ENCODE peak calls at places on chromosomes 12 and 14, in five cellular contexts. W, Q, L, U and R are unnamed samples.

GRCh38 chr12:105980048-105980447 is 158.7 kb downstream of the NUAK1 start:
- DNase-seq in U (no peak), W (no peak), L (no peak), Q (no peak), R (no peak)

GRCh38 chr12:113852695-113853490 is 113.2 kb downstream of the RBM19 start:
- DNase-seq in W (no peak), U (no peak), Q (no peak), L (no peak), R (no peak)

GRCh38 chr12:62866451-62867082 is 68.4 kb downstream of the PPM1H start:
- DNase-seq in Q (peak; percentile 53), W (peak; percentile 77), U (no peak), L (no peak), R (peak; percentile 79)

GRCh38 chr14:32694795-32695449 is 243.8 kb upstream of the NPAS3 start:
- DNase-seq in W (no peak), Q (no peak), U (no peak), L (no peak), R (no peak)

GRCh38 chr14:91770185-91770584 is 38.3 kb upstream of the CATSPERB start:
- DNase-seq in U (no peak), W (no peak), L (no peak), Q (no peak), R (no peak)

GRCh38 chr12:12003609-12004008 is 67.1 kb upstream of the BCL2L14 start:
- DNase-seq in W (no peak), U (no peak), L (no peak), Q (no peak), R (no peak)

GRCh38 chr14:52021971-52022600 is 32.7 kb downstream of the RTRAF start:
- DNase-seq in L (no peak), Q (no peak), U (no peak), W (peak; percentile 44), R (no peak)

GRCh38 chr12:77099799-77100198 is 34.4 kb upstream of the E2F7 start:
- DNase-seq in W (no peak), Q (no peak), U (no peak), L (no peak), R (peak; percentile 59)

GRCh38 chr12:27347779-27348178 is 15.1 kb downstream of the BMAL2 start:
- DNase-seq in U (no peak), L (no peak), W (no peak), Q (no peak), R (no peak)

GRCh38 chr14:100144996-100145646 is 14.3 kb downstream of the DEGS2 start:
- DNase-seq in W (no peak), L (peak; percentile 84), U (no peak), Q (no peak), R (no peak)

GRCh38 chr12:124550123-124551089 is 17.0 kb downstream of the NCOR2 start:
- DNase-seq in L (no peak), U (no peak), Q (no peak), W (no peak), R (peak; percentile 51)

GRCh38 chr14:85535316-85535715 is 5.4 kb downstream of the FLRT2 start:
- DNase-seq in Q (peak; percentile 17), L (no peak), U (no peak), W (no peak), R (no peak)

GRCh38 chr12:124653169-124653931 is 85.9 kb upstream of the NCOR2 start:
- DNase-seq in W (peak; percentile 17), Q (no peak), L (no peak), U (peak; percentile 46), R (peak; percentile 48)

GRCh38 chr14:32201816-32202467 is at the start of gene RNU6-7:
- DNase-seq in U (peak; percentile 20), W (peak; percentile 17), L (no peak), Q (peak; percentile 27), R (peak; percentile 28)

GRCh38 chr12:62259311-62259992 is 752 bp upstream of the USP15 start:
- DNase-seq in Q (peak; percentile 29), W (no peak), L (no peak), U (no peak), R (no peak)

GRCh38 chr12:47577213-47577612 is 128.6 kb downstream of the RPAP3 start:
- DNase-seq in U (no peak), Q (peak; percentile 5), W (no peak), L (no peak), R (no peak)

GRCh38 chr12:63982787-63983186 is 138.3 kb downstream of the SRGAP1 start:
- DNase-seq in L (no peak), U (no peak), Q (peak; percentile 40), W (no peak), R (peak; percentile 23)

GRCh38 chr12:21683115-21683514 is 25.5 kb upstream of the LDHB start:
- DNase-seq in W (no peak), L (no peak), U (no peak), Q (no peak), R (no peak)

GRCh38 chr14:89701079-89702043 is 253.2 kb downstream of the EFCAB11 start:
- DNase-seq in U (peak; percentile 90), L (peak; percentile 90), W (peak; percentile 62), Q (peak; percentile 89), R (peak; percentile 49)

GRCh38 chr14:100031506-100032281 is 33.5 kb upstream of the EVL start:
- DNase-seq in W (peak; percentile 99), Q (peak; percentile 100), U (no peak), L (no peak), R (peak; percentile 99)

GRCh38 chr12:44716681-44717080 is 159.4 kb downstream of the NELL2 start:
- DNase-seq in W (no peak), L (no peak), U (no peak), Q (no peak), R (no peak)

DNA sequence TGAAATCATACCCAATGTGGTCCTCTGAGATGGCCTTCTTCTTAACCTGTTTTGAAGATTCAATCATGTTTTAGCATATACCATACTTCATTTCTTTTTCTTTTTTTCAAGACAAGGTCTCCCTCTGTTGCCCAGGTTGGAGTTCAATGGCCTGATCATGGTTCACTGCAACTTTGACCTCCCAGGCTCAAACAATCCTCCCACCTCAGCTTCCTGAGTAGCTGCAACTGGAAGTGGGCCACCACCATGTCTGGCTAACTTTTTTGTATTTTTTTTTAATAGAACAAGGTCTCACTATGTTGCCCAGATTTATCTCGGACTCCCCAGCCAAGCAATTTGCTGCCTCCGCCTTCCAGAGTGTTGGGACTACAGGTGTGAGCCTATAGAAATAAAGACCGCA is 30.4 kb downstream of the SOAT2 start:
- DNase-seq in W (no peak), U (no peak), Q (no peak), L (no peak), R (no peak)
- H3K4me3 ChIP-seq in W (no peak overlapping the region), U (no peak overlapping the region), Q (no peak overlapping the region), L (no peak overlapping the region), R (no peak overlapping the region)

DNA sequence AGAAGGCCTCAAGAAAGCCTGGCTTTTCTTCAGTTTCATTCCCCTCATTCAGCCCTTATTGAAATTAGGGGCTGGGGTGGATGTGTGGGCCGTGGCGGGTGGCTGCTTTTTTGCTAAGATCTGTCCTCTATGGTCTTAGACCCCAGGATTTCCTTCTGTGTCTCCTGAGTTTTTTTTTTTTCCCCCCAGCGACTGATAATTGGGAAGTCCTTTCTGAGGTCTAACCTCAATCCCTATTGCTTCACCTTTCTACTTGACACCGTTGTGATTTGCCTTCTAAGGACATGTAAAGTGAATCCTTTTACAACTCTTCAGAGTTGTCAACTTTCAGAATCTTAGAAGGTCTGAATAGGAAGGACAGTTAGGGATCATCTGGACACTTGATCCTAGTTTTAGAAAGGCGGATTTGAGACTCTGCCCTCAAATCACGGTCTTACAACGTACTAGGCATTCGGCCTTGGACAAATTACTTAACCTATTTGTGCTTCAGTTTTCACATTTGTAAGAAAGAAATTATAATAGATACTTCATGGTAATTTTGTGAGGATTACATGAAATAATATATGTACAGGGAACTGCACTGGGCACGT is 4.4 kb downstream of the GPR84 start:
- DNase-seq in Q (no peak), L (no peak), W (no peak), U (no peak), R (no peak)
- H3K4me3 ChIP-seq in Q (peak overlapping the region; percentile 78), L (peak overlapping the region; percentile 61), W (peak overlapping the region; percentile 47), U (peak overlapping the region; percentile 79), R (peak overlapping the region; percentile 49)

DNA sequence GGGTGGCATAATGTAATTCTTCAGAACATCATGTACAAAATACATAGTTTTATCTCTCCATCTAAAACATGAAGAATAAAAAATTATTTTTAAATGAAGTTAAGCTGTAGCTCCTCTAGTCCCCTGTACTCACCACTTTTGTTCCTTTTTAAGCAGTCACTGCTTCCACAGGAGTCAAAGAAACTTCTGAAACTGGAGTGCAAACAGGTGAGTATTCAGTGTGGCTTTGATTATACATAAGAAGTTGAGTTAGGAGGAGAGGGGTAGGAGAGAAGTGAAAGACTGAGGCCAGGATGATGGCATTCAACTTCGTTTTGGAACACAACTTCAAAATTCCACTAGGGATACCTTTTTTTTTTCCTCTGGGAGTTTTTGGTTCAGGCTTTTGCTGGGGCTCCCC is 131.4 kb upstream of the CNTN1 start:
- DNase-seq in L (no peak), Q (no peak), W (no peak), U (no peak), R (no peak)
- H3K4me3 ChIP-seq in L (no peak overlapping the region), Q (no peak overlapping the region), W (no peak overlapping the region), U (no peak overlapping the region), R (no peak overlapping the region)

DNA sequence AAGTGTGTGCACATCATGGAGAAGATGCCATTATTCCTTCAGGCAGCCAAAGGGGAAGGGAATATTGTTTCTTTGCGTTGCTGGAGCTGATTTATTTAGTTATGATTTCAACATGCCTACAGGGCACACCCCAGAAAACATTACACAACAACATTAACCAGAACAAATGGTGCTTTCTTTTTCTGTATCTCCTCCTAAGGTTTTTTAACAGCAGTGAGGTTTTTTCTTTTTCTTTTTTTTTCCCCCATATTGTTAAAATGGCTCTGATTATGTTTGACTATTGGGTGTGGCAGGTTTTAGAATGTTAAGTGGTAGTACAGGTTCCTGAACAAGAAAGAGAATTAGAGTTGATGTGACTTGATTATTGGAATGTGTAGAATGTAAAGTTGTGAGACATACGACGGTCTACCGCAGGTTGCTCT is 144.8 kb downstream of the RAD51B start:
- DNase-seq in L (no peak), Q (peak; percentile 66), W (peak; percentile 40), U (no peak), R (peak; percentile 85)
- H3K4me3 ChIP-seq in L (peak overlapping the region; percentile 8), Q (peak overlapping the region; percentile 45), W (peak overlapping the region; percentile 20), U (peak overlapping the region; percentile 16), R (no peak overlapping the region)

DNA sequence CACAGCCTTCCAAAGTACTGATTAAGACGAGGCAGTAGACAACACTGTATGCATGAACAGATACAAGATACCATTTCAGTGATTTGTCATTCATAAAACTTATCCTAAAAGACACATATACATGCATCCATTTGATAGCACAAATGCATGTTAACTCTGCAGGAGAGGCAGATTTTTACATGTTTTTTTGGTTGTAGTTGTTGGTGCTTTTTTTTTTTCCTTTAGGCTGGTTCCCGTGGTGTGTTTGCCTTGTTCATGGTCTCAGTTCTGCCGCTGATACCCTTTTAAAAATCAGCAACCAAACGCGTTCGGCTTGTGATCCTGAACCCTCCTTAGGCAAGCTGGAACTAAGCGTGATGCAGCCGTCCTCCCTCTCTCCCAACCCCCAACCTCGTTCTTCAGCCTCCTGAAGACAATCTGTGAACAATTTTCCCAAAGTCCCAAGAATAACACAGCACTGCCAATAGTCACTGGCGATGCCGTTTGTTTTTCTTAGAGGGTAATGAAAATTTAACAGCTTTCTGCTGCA is 1.2 kb downstream of the PRICKLE1 start:
- DNase-seq in W (peak; percentile 34), U (no peak), Q (peak; percentile 54), L (no peak), R (peak; percentile 48)
- H3K4me3 ChIP-seq in W (peak overlapping the region; percentile 89), U (peak overlapping the region; percentile 99), Q (peak overlapping the region; percentile 87), L (peak overlapping the region; percentile 96), R (peak overlapping the region; percentile 86)

GRCh38 chr12:7638764-7639570 is 26.7 kb downstream of the APOBEC1 start:
- DNase-seq in L (peak; percentile 81), Q (peak; percentile 89), U (peak; percentile 33), W (peak; percentile 76), R (peak; percentile 88)
- H3K4me3 ChIP-seq in L (peak overlapping the region; percentile 37), Q (peak overlapping the region; percentile 58), U (peak overlapping the region; percentile 59), W (no peak overlapping the region), R (peak overlapping the region; percentile 14)

GRCh38 chr14:26598672-26599131 is 869 bp upstream of the NOVA1 start:
- DNase-seq in Q (no peak), U (no peak), L (no peak), W (no peak), R (no peak)
- H3K4me3 ChIP-seq in Q (peak overlapping the region; percentile 82), U (peak overlapping the region; percentile 73), L (peak overlapping the region; percentile 88), W (peak overlapping the region; percentile 95), R (peak overlapping the region; percentile 82)